ENCODE peak calls at places on chromosome 16, in four cellular contexts. G, F, I and S are unnamed samples.

GRCh38 chr16:24986512-24987303 is 28.5 kb downstream of the ARHGAP17 start:
- DNase-seq in I (no peak), F (no peak), G (no peak), S (peak; percentile 17)

GRCh38 chr16:79317026-79317425 is 283.5 kb downstream of the MAF start:
- DNase-seq in G (no peak), F (no peak), I (no peak), S (no peak)

GRCh38 chr16:1044515-1045362 is 27.8 kb upstream of the SSTR5 start:
- DNase-seq in I (no peak), F (no peak), G (no peak), S (peak; percentile 36)

GRCh38 chr16:73166394-73166971 is 118.6 kb upstream of the ZFHX3 start:
- DNase-seq in I (no peak), G (no peak), F (no peak), S (no peak)

GRCh38 chr16:72715267-72715666 is 332.7 kb downstream of the ZFHX3 start:
- DNase-seq in G (no peak), F (no peak), I (no peak), S (no peak)

GRCh38 chr16:71902656-71903365 is 7.5 kb downstream of the IST1 start:
- DNase-seq in I (no peak), F (no peak), G (no peak), S (no peak)

GRCh38 chr16:49855280-49855821 is 561 bp downstream of the ZNF423 start:
- DNase-seq in F (no peak), I (peak; percentile 47), G (peak; percentile 56), S (peak; percentile 84)

GRCh38 chr16:11252482-11252931 is 3.5 kb downstream of the SOCS1 start:
- DNase-seq in G (no peak), I (no peak), F (no peak), S (no peak)

GRCh38 chr16:69311533-69312388 is 611 bp downstream of the VPS4A start:
- DNase-seq in F (peak; percentile 13), I (no peak), G (peak; percentile 40), S (peak; percentile 40)